ENCODE peak calls at places on chromosomes 7 and 10, in six cellular contexts. L is cardiac muscle cell, E is upper lobe of right lung, Y is SK-N-MC, Z is tibial nerve, O is IMR-90. C is an unnamed sample.

GRCh38 chr10:15237351-15237750 is 68.9 kb upstream of the NMT2 start:
- DNase-seq in L (no peak), E (no peak), Y (no peak), Z (no peak), O (peak; percentile 54), C (peak; percentile 76)

GRCh38 chr10:73910764-73911552 is at the start of gene PLAU:
- DNase-seq in O (peak; percentile 57), Y (no peak), L (peak; percentile 69), E (peak; percentile 79), Z (no peak), C (no peak)

GRCh38 chr10:659710-660141 is 29.7 kb downstream of the DIP2C start:
- DNase-seq in O (peak; percentile 87), Z (no peak), E (no peak), L (no peak), Y (no peak), C (no peak)

GRCh38 chr10:23331567-23332290 is 12.9 kb downstream of the C10orf67 start:
- DNase-seq in L (no peak), O (peak; percentile 89), Y (no peak), E (no peak), Z (no peak), C (no peak)

GRCh38 chr7:91632948-91633519 is 247.5 kb downstream of the MTERF1 start:
- DNase-seq in E (no peak), L (no peak), O (no peak), Y (no peak), Z (no peak), C (no peak)

GRCh38 chr7:111006040-111006439 is 84.9 kb upstream of the LRRN3 start:
- DNase-seq in E (no peak), Y (no peak), O (no peak), Z (no peak), L (no peak), C (no peak)

GRCh38 chr7:127882313-127882920 is 148.8 kb downstream of the LRRC4 start:
- DNase-seq in E (no peak), Z (no peak), O (no peak), Y (no peak), L (no peak), C (no peak)

GRCh38 chr7:129368389-129368986 is 65.7 kb upstream of the STRIP2 start:
- DNase-seq in L (no peak), E (no peak), O (no peak), Y (no peak), Z (no peak), C (no peak)

GRCh38 chr7:158595068-158595467 is 7.4 kb upstream of the PTPRN2 start:
- DNase-seq in O (peak; percentile 59), L (no peak), Y (no peak), E (no peak), Z (no peak), C (no peak)

GRCh38 chr10:61939575-61940301 is 38.2 kb downstream of the ARID5B start:
- DNase-seq in L (no peak), Z (no peak), O (peak; percentile 90), E (no peak), Y (no peak), C (no peak)

GRCh38 chr7:22121702-22122474 is 176.2 kb upstream of the CDCA7L start:
- DNase-seq in Z (no peak), L (no peak), E (no peak), O (peak; percentile 33), Y (no peak), C (peak; percentile 71)

GRCh38 chr10:117165557-117166419 is 27.7 kb upstream of the VAX1 start:
- DNase-seq in O (peak; percentile 33), E (peak; percentile 75), Y (no peak), L (peak; percentile 76), Z (no peak), C (no peak)

GRCh38 chr7:45890902-45891461 is 2.7 kb downstream of the IGFBP1 start:
- DNase-seq in Y (peak; percentile 12), Z (no peak), L (peak; percentile 45), E (no peak), O (peak; percentile 53), C (no peak)

GRCh38 chr10:128040096-128040495 is 86.1 kb downstream of the MKI67 start:
- DNase-seq in Z (no peak), Y (no peak), E (no peak), L (no peak), O (no peak), C (no peak)

GRCh38 chr10:103661198-103661950 is 167.9 kb downstream of the NEURL1 start:
- DNase-seq in E (peak; percentile 90), O (peak; percentile 94), L (peak; percentile 95), Z (peak; percentile 85), Y (peak; percentile 10), C (peak; percentile 94)

DNA sequence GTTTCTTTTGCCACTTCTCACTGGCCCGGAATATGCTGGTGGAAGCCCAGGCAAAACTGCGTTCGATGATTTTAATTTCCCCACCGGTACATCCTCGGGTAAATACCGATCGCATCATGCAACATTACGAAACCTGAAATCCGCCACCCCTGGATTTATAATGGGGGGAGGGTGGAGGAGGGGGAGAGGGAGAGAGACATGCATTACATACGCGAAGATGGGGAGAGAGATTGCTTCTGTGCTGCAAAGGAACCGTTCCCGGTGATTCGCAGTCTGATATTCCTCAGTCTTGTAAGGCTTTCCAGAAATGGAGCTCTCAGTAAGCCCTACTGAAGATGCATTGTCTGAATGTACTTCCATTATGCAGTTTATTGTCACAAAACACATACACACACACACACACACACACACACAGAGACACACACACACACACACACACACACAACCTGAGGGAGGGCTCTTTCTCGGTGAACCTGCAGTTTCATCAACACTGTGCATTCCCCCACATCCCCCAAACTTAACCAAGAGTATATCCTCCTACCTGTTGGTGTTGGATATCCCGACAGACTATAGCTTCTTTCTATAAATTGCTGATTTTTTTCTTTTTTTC is 741 bp downstream of the GPR85 start:
- DNase-seq in Y (no peak), Z (no peak), O (peak; percentile 23), E (no peak), L (no peak), C (no peak)
- H3K27ac ChIP-seq in Y (no peak overlapping the region), Z (no peak overlapping the region), O (no peak overlapping the region), E (no peak overlapping the region), L (no peak overlapping the region), C (no peak overlapping the region)

GRCh38 chr10:74913321-74913980 is 87.1 kb downstream of the KAT6B start:
- DNase-seq in O (no peak), E (no peak), Z (no peak), Y (no peak), L (no peak), C (no peak)
- H3K4me3 ChIP-seq in O (no peak overlapping the region), E (no peak overlapping the region), Z (peak overlapping the region; percentile 24), Y (no peak overlapping the region), L (no peak overlapping the region), C (no peak overlapping the region)

GRCh38 chr10:6195891-6196290 is 6.8 kb upstream of the PFKFB3 start:
- DNase-seq in O (no peak), E (no peak), L (no peak), Y (no peak), Z (no peak), C (no peak)

GRCh38 chr10:6194291-6194690 is 8.4 kb upstream of the PFKFB3 start:
- DNase-seq in L (no peak), Z (no peak), O (no peak), Y (no peak), E (no peak), C (no peak)

GRCh38 chr10:6195376-6195775 is 7.4 kb upstream of the PFKFB3 start:
- DNase-seq in O (peak; percentile 75), L (no peak), E (peak; percentile 26), Y (no peak), Z (no peak), C (no peak)

GRCh38 chr10:6199131-6199733 is 3.5 kb upstream of the PFKFB3 start:
- DNase-seq in L (no peak), Y (no peak), E (no peak), O (no peak), Z (no peak), C (no peak)

GRCh38 chr10:6197274-6197673 is 5.5 kb upstream of the PFKFB3 start:
- DNase-seq in E (no peak), O (no peak), Z (no peak), L (no peak), Y (no peak), C (no peak)
- H3K27ac ChIP-seq in E (peak overlapping the region; percentile 4), O (no peak overlapping the region), Z (no peak overlapping the region), L (no peak overlapping the region), Y (no peak overlapping the region), C (peak overlapping the region; percentile 61)

DNA sequence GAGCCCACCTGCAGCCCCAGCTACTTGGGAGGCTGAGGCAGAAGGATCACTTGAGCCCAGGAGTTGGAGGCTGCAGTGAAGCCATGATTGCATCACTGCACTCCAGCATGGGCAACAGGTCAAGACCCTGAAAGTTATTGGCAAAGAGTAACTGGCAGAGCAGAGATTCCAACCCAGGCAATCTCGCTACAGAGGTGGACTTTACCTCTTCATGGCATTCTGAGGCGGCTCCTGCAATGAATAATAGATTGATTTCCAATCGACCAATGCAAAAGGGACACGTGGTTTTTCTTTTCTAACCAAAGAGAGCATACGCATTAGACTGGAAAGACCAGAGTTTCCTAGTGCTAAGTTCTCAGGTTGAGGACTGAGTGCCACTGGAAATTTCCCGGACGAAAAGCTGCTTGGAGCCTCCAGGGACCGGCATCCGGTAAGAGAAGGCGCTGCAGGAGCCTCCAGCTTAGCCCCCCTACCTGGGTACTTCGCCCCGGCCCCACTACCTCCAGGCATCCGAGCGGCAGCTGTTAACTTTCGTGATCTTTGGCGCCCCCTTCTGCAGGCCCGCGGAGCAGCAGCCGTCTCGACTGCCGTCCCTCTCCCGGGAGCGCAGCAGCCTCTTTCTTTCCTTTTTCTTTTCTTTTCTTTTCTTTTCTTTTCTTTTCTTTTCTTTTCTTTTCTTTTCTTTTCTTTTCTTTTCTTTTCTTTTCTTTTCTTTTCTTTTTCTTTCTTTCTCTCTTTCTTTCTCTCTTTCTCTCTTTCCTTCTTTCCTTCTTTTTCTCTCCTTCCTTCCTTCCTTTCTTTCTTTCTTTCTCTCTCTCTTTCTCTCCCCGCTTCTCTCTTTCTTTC is 4.1 kb downstream of the MBLAC1 start:
- DNase-seq in O (peak; percentile 27), Y (no peak), L (peak; percentile 86), Z (peak; percentile 80), E (peak; percentile 88), C (peak; percentile 70)
- H3K4me3 ChIP-seq in O (no peak overlapping the region), Y (peak overlapping the region; percentile 70), L (no peak overlapping the region), Z (peak overlapping the region; percentile 18), E (no peak overlapping the region), C (no peak overlapping the region)

GRCh38 chr7:36564500-36564899 is 159.8 kb downstream of the AOAH start:
- DNase-seq in Z (no peak), E (no peak), L (no peak), Y (no peak), O (no peak), C (no peak)
- H3K27ac ChIP-seq in Z (no peak overlapping the region), E (no peak overlapping the region), L (peak overlapping the region; percentile 93), Y (no peak overlapping the region), O (no peak overlapping the region), C (no peak overlapping the region)